ENCODE peak calls at places on chromosomes 1 and 21, in four cellular contexts. Z is Calu3, B is heart right ventricle, N is astrocyte of the spinal cord. J is an unnamed sample.

GRCh38 chr1:172378109-172378755 is 42.3 kb upstream of the C1orf105 start:
- DNase-seq in Z (no peak), B (no peak), N (no peak), J (no peak)

GRCh38 chr1:58836396-58836795 is 52.5 kb upstream of the JUN start:
- DNase-seq in B (no peak), Z (no peak), N (no peak), J (no peak)

GRCh38 chr1:203202431-203203245 is 16.1 kb upstream of the CHI3L1 start:
- DNase-seq in N (peak; percentile 3), B (peak; percentile 43), Z (no peak), J (no peak)

GRCh38 chr1:30417701-30418425 is 305.5 kb downstream of the MATN1 start:
- DNase-seq in N (no peak), B (no peak), Z (no peak), J (no peak)

GRCh38 chr1:42838482-42839190 is 7.8 kb upstream of the ZNF691 start:
- DNase-seq in B (no peak), N (no peak), Z (no peak), J (no peak)

GRCh38 chr1:174036798-174037197 is 14.6 kb upstream of the RC3H1 start:
- DNase-seq in N (no peak), B (no peak), Z (no peak), J (no peak)

GRCh38 chr1:62093261-62093660 is 101.4 kb upstream of the L1TD1 start:
- DNase-seq in Z (no peak), N (peak; percentile 55), B (no peak), J (no peak)

GRCh38 chr1:209266590-209267172 is 316.8 kb upstream of the CAMK1G start:
- DNase-seq in N (peak; percentile 3), Z (no peak), B (no peak), J (no peak)

GRCh38 chr1:41529621-41530395 is 45.3 kb upstream of the EDN2 start:
- DNase-seq in B (no peak), N (no peak), Z (no peak), J (no peak)

GRCh38 chr21:29376556-29376955 is 77.8 kb downstream of the BACH1 start:
- DNase-seq in N (no peak), Z (peak; percentile 32), B (peak; percentile 18), J (peak; percentile 32)

GRCh38 chr1:226438007-226438406 is 30.1 kb upstream of the PARP1 start:
- DNase-seq in N (no peak), Z (no peak), B (no peak), J (no peak)

GRCh38 chr21:26130249-26130896 is 40.2 kb downstream of the APP start:
- DNase-seq in Z (no peak), B (no peak), N (peak; percentile 51), J (no peak)

GRCh38 chr1:1788136-1788535 is 9.9 kb upstream of the NADK start:
- DNase-seq in N (no peak), B (peak; percentile 41), Z (no peak), J (no peak)

GRCh38 chr1:73604739-73605138 is 593.2 kb downstream of the LRRIQ3 start:
- DNase-seq in B (no peak), Z (no peak), N (peak; percentile 49), J (no peak)

GRCh38 chr1:147840909-147841308 is 61.7 kb upstream of the GJA8 start:
- DNase-seq in B (no peak), Z (no peak), N (no peak), J (no peak)

GRCh38 chr1:66291047-66291864 is 242.7 kb upstream of the SGIP1 start:
- DNase-seq in B (no peak), N (no peak), Z (no peak), J (no peak)

GRCh38 chr1:100942304-100943046 is 46.6 kb downstream of the SLC30A7 start:
- DNase-seq in Z (no peak), N (no peak), B (no peak), J (no peak)

GRCh38 chr21:31921079-31921478 is 48.3 kb downstream of the HUNK start:
- DNase-seq in N (no peak), Z (no peak), B (no peak), J (no peak)

GRCh38 chr1:225866061-225866844 is 15.9 kb downstream of the TMEM63A start:
- DNase-seq in B (no peak), N (peak; percentile 83), Z (no peak), J (no peak)

GRCh38 chr1:40855513-40855912 is 6.7 kb downstream of the CITED4 start:
- DNase-seq in B (no peak), Z (no peak), N (no peak), J (no peak)

GRCh38 chr1:221206076-221206475 is 326.8 kb downstream of the HLX start:
- DNase-seq in N (no peak), B (no peak), Z (no peak), J (no peak)

GRCh38 chr1:23577056-23577985 is 18.0 kb upstream of the ID3 start:
- DNase-seq in B (no peak), Z (peak; percentile 18), N (peak; percentile 95), J (no peak)

GRCh38 chr1:99619583-99619982 is 26.3 kb upstream of the PALMD start:
- DNase-seq in N (no peak), Z (no peak), B (no peak), J (no peak)

GRCh38 chr21:45383615-45384201 is 21.3 kb upstream of the COL18A1 start:
- DNase-seq in B (no peak), N (no peak), Z (no peak), J (no peak)

GRCh38 chr1:163673076-163673475 is 351.3 kb downstream of the NUF2 start:
- DNase-seq in N (no peak), Z (no peak), B (no peak), J (no peak)

GRCh38 chr21:45109831-45110492 is 35.6 kb downstream of the ADARB1 start:
- DNase-seq in B (no peak), N (peak; percentile 30), Z (no peak), J (peak; percentile 55)

GRCh38 chr21:45640888-45641479 is 2.5 kb upstream of the PCBP3 start:
- DNase-seq in N (peak; percentile 64), B (peak; percentile 53), Z (no peak), J (no peak)

GRCh38 chr1:147669475-147670318 is 627 bp downstream of the ACP6 start:
- DNase-seq in B (peak; percentile 39), Z (peak; percentile 75), N (peak; percentile 50), J (peak; percentile 37)

GRCh38 chr1:206693029-206693428 is 8.3 kb downstream of the MAPKAPK2 start:
- DNase-seq in N (peak; percentile 83), B (peak; percentile 84), Z (no peak), J (no peak)

GRCh38 chr1:192788184-192788583 is 20.7 kb upstream of the RGS2 start:
- DNase-seq in B (no peak), Z (no peak), N (peak; percentile 76), J (no peak)

GRCh38 chr1:114033219-114033706 is 54.0 kb downstream of the OLFML3 start:
- DNase-seq in N (no peak), Z (no peak), B (no peak), J (no peak)

GRCh38 chr1:33654267-33654832 is 181.9 kb downstream of the ZSCAN20 start:
- DNase-seq in N (peak; percentile 45), B (no peak), Z (peak; percentile 18), J (no peak)
- TF ChIP-seq CTCF in N (peak; percentile 68), B (no peak), Z (no peak), J (no peak)

GRCh38 chr1:92329356-92330129 is 30.7 kb downstream of the RPAP2 start:
- DNase-seq in N (peak; percentile 84), B (no peak), Z (no peak), J (no peak)
- TF ChIP-seq CTCF in N (no peak), B (no peak), Z (no peak), J (no peak)

DNA sequence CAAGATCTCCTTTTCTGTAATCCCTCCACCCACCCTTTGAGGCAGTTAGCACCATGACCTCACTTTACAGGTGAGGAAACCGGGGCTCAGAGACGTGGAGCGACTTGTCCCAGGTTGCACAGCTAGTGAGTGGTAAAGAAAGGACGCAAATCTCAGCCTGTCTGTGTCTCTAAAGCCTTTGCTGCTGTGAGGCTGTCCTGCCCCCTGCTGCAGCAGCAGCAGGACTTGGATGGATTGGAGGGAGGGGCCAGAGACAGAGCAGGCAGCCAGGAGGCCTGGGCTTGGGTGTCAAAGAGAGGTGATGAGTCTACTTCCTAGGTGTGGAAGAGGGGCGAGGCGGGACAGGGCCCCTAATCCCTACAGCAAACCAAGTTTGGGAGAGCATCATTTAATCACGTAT is 69.6 kb downstream of the PTPRU start:
- DNase-seq in B (no peak), Z (no peak), N (no peak), J (no peak)
- TF ChIP-seq CTCF in B (no peak), Z (no peak), N (no peak), J (no peak)

GRCh38 chr1:36466370-36467026 is 2.3 kb upstream of the MRPS15 start:
- DNase-seq in N (no peak), Z (no peak), B (no peak), J (no peak)
- TF ChIP-seq CTCF in N (no peak), Z (no peak), B (no peak), J (no peak)

DNA sequence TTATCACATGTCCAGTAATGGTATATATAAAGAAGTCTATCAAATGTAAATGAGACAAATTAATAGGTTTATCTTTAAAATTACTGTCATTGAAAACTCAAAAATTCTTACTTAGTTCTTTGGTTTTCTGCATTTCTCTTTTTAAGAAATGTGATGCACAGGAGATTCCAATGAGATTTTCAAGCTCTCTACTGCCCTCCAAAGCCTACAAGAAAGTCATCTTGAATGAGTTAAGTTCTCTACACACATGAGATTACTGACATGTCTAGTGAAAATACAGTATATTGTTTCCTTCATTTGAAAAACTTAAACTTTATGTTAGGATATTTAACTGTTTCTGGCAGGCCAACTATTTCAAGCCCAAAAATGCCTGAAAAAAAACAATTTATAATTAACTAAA is 68.8 kb downstream of the ITGB3BP start:
- DNase-seq in B (no peak), N (peak; percentile 23), Z (no peak), J (no peak)
- TF ChIP-seq CTCF in B (no peak), N (peak; percentile 37), Z (no peak), J (no peak)

GRCh38 chr1:161176468-161177111 is 717 bp downstream of the B4GALT3 start:
- DNase-seq in N (no peak), Z (no peak), B (no peak), J (no peak)

GRCh38 chr1:161179698-161180097 is 2.4 kb upstream of the B4GALT3 start:
- DNase-seq in Z (no peak), B (no peak), N (no peak), J (no peak)

GRCh38 chr1:161177936-161178244 is 583 bp upstream of the B4GALT3 start:
- DNase-seq in Z (no peak), N (no peak), B (no peak), J (no peak)

GRCh38 chr1:161175771-161176453 is 1.4 kb downstream of the B4GALT3 start:
- DNase-seq in B (no peak), Z (no peak), N (no peak), J (no peak)

DNA sequence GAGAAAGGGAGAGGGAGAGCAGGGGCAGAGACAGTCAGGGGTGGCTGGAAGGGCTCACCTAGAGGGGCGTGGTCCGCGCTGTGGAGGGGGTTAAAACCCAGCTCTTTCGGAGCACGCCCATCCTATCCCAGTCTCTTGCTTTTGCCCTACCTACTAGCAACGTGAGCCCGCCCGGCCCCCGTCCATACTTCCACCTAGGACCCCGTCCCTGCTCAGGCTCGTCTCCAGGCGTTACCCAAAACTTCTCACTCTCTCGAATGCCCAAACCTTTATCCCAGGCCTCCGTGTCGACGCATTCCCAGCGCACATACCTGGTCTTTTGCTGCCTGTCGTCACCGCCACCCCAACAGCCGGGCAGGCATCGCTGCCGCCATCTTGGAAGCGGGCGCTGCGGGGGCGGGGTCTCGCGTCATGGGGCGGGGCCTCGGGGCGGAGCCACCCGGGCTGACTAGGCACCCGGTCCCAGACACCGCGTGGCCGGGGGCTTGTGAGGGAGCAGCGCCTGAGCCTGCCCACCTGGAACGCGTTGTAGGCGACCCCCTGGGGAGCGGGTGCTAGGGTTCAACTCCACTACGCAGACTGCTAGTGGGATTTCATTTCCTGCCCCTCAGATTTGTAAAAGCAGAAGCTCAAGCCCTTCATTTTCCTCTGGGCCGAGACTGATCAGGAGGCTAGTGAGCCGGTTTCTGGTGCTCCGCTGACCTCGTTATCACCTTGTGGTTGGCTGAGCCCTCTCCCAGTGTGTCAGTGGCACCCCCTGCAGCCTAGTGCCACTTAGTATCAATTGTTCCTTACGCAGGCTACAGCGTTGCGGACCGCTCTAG is at the start of gene B4GALT3:
- DNase-seq in B (peak; percentile 93), N (peak; percentile 76), Z (peak; percentile 98), J (peak; percentile 99)
- TF ChIP-seq CTCF in B (no peak), N (no peak), Z (peak; percentile 25), J (no peak)

J was measured in activated B cell treated with CpG ODN at 0.5 μM for 24 hours.